ENCODE peak calls at places on chromosomes 4 and X, in ten cellular contexts. One of them, this sample, is unnamed.

GRCh38 chrX:46327229-46328081 is 217.8 kb downstream of the ZNF674 start:
- DNase-seq in stromal cell of bone marrow: no peak
- DNase-seq in iris pigment epithelial cell: peak
- DNase-seq in WTC11: peak
- DNase-seq in activated T-cell treated with anti-CD3 and anti-CD28 coated beads for 24 hours: no peak
- DNase-seq in effector memory CD4-positive, alpha-beta T cell: no peak
- DNase-seq in amniotic stem cell: no peak
- DNase-seq in GM04503: peak
- DNase-seq in H7: peak
- DNase-seq in NCI-H524 treated with DMSO at 0.1 percent for 48 hours: no peak
- DNase-seq in this sample: no peak

GRCh38 chrX:153966841-153967535 is 4.6 kb downstream of the HCFC1 start:
- DNase-seq in activated T-cell treated with anti-CD3 and anti-CD28 coated beads for 24 hours: peak
- DNase-seq in iris pigment epithelial cell: peak
- DNase-seq in effector memory CD4-positive, alpha-beta T cell: no peak
- DNase-seq in stromal cell of bone marrow: no peak
- DNase-seq in H7: no peak
- DNase-seq in NCI-H524 treated with DMSO at 0.1 percent for 48 hours: no peak
- DNase-seq in GM04503: no peak
- DNase-seq in amniotic stem cell: no peak
- DNase-seq in WTC11: no peak
- DNase-seq in this sample: no peak

GRCh38 chr4:24932831-24933230 is 20.0 kb upstream of the CCDC149 start:
- DNase-seq in GM04503: no peak
- DNase-seq in stromal cell of bone marrow: peak
- DNase-seq in NCI-H524 treated with DMSO at 0.1 percent for 48 hours: no peak
- DNase-seq in WTC11: no peak
- DNase-seq in effector memory CD4-positive, alpha-beta T cell: no peak
- DNase-seq in H7: no peak
- DNase-seq in activated T-cell treated with anti-CD3 and anti-CD28 coated beads for 24 hours: no peak
- DNase-seq in amniotic stem cell: no peak
- DNase-seq in iris pigment epithelial cell: no peak
- DNase-seq in this sample: no peak

GRCh38 chrX:13827693-13828092 is 10.8 kb upstream of the GPM6B start:
- DNase-seq in GM04503: no peak
- DNase-seq in iris pigment epithelial cell: no peak
- DNase-seq in NCI-H524 treated with DMSO at 0.1 percent for 48 hours: no peak
- DNase-seq in WTC11: no peak
- DNase-seq in H7: no peak
- DNase-seq in stromal cell of bone marrow: no peak
- DNase-seq in amniotic stem cell: no peak
- DNase-seq in effector memory CD4-positive, alpha-beta T cell: no peak
- DNase-seq in activated T-cell treated with anti-CD3 and anti-CD28 coated beads for 24 hours: no peak
- DNase-seq in this sample: no peak

GRCh38 chrX:41580423-41581064 is 108.2 kb upstream of the GPR34 start:
- DNase-seq in amniotic stem cell: no peak
- DNase-seq in NCI-H524 treated with DMSO at 0.1 percent for 48 hours: no peak
- DNase-seq in iris pigment epithelial cell: no peak
- DNase-seq in WTC11: no peak
- DNase-seq in H7: no peak
- DNase-seq in GM04503: no peak
- DNase-seq in stromal cell of bone marrow: no peak
- DNase-seq in effector memory CD4-positive, alpha-beta T cell: no peak
- DNase-seq in activated T-cell treated with anti-CD3 and anti-CD28 coated beads for 24 hours: no peak
- DNase-seq in this sample: no peak

GRCh38 chr4:153465922-153466636 is at the start of gene TMEM131L:
- DNase-seq in NCI-H524 treated with DMSO at 0.1 percent for 48 hours: no peak
- DNase-seq in iris pigment epithelial cell: peak
- DNase-seq in WTC11: peak
- DNase-seq in effector memory CD4-positive, alpha-beta T cell: peak
- DNase-seq in H7: peak
- DNase-seq in stromal cell of bone marrow: no peak
- DNase-seq in activated T-cell treated with anti-CD3 and anti-CD28 coated beads for 24 hours: peak
- DNase-seq in GM04503: no peak
- DNase-seq in amniotic stem cell: no peak
- DNase-seq in this sample: peak

GRCh38 chrX:133849676-133850075 is 135.7 kb downstream of the GPC3 start:
- DNase-seq in H7: no peak
- DNase-seq in WTC11: no peak
- DNase-seq in amniotic stem cell: no peak
- DNase-seq in activated T-cell treated with anti-CD3 and anti-CD28 coated beads for 24 hours: no peak
- DNase-seq in NCI-H524 treated with DMSO at 0.1 percent for 48 hours: no peak
- DNase-seq in effector memory CD4-positive, alpha-beta T cell: no peak
- DNase-seq in GM04503: no peak
- DNase-seq in iris pigment epithelial cell: peak
- DNase-seq in stromal cell of bone marrow: no peak
- DNase-seq in this sample: no peak

GRCh38 chr4:185506422-185506821 is 28.9 kb downstream of the PDLIM3 start:
- DNase-seq in H7: peak
- DNase-seq in effector memory CD4-positive, alpha-beta T cell: no peak
- DNase-seq in iris pigment epithelial cell: no peak
- DNase-seq in GM04503: no peak
- DNase-seq in WTC11: no peak
- DNase-seq in amniotic stem cell: no peak
- DNase-seq in stromal cell of bone marrow: no peak
- DNase-seq in activated T-cell treated with anti-CD3 and anti-CD28 coated beads for 24 hours: no peak
- DNase-seq in NCI-H524 treated with DMSO at 0.1 percent for 48 hours: no peak
- DNase-seq in this sample: no peak

GRCh38 chr4:98564847-98565246 is 93.6 kb downstream of the TSPAN5 start:
- DNase-seq in WTC11: no peak
- DNase-seq in NCI-H524 treated with DMSO at 0.1 percent for 48 hours: no peak
- DNase-seq in stromal cell of bone marrow: no peak
- DNase-seq in activated T-cell treated with anti-CD3 and anti-CD28 coated beads for 24 hours: no peak
- DNase-seq in iris pigment epithelial cell: no peak
- DNase-seq in H7: no peak
- DNase-seq in effector memory CD4-positive, alpha-beta T cell: no peak
- DNase-seq in amniotic stem cell: no peak
- DNase-seq in GM04503: no peak
- DNase-seq in this sample: no peak

GRCh38 chr4:107760281-107760947 is 40.4 kb upstream of the PAPSS1 start:
- DNase-seq in NCI-H524 treated with DMSO at 0.1 percent for 48 hours: no peak
- DNase-seq in WTC11: no peak
- DNase-seq in effector memory CD4-positive, alpha-beta T cell: no peak
- DNase-seq in iris pigment epithelial cell: peak
- DNase-seq in activated T-cell treated with anti-CD3 and anti-CD28 coated beads for 24 hours: no peak
- DNase-seq in GM04503: no peak
- DNase-seq in H7: no peak
- DNase-seq in stromal cell of bone marrow: no peak
- DNase-seq in amniotic stem cell: no peak
- DNase-seq in this sample: no peak

GRCh38 chr4:130349745-130350144 is 1253.8 kb downstream of the C4orf33 start:
- DNase-seq in NCI-H524 treated with DMSO at 0.1 percent for 48 hours: no peak
- DNase-seq in effector memory CD4-positive, alpha-beta T cell: no peak
- DNase-seq in GM04503: no peak
- DNase-seq in H7: no peak
- DNase-seq in WTC11: no peak
- DNase-seq in stromal cell of bone marrow: no peak
- DNase-seq in activated T-cell treated with anti-CD3 and anti-CD28 coated beads for 24 hours: no peak
- DNase-seq in amniotic stem cell: no peak
- DNase-seq in iris pigment epithelial cell: no peak
- DNase-seq in this sample: no peak

GRCh38 chrX:120334603-120335002 is 23.3 kb upstream of the TMEM255A start:
- DNase-seq in amniotic stem cell: no peak
- DNase-seq in WTC11: no peak
- DNase-seq in NCI-H524 treated with DMSO at 0.1 percent for 48 hours: no peak
- DNase-seq in stromal cell of bone marrow: no peak
- DNase-seq in activated T-cell treated with anti-CD3 and anti-CD28 coated beads for 24 hours: no peak
- DNase-seq in iris pigment epithelial cell: no peak
- DNase-seq in effector memory CD4-positive, alpha-beta T cell: no peak
- DNase-seq in GM04503: no peak
- DNase-seq in H7: no peak
- DNase-seq in this sample: no peak

GRCh38 chrX:1170243-1170642 is 42.2 kb downstream of the CRLF2 start:
- DNase-seq in effector memory CD4-positive, alpha-beta T cell: no peak
- DNase-seq in stromal cell of bone marrow: no peak
- DNase-seq in WTC11: peak
- DNase-seq in activated T-cell treated with anti-CD3 and anti-CD28 coated beads for 24 hours: no peak
- DNase-seq in iris pigment epithelial cell: no peak
- DNase-seq in amniotic stem cell: no peak
- DNase-seq in GM04503: no peak
- DNase-seq in NCI-H524 treated with DMSO at 0.1 percent for 48 hours: no peak
- DNase-seq in H7: no peak
- DNase-seq in this sample: no peak

GRCh38 chr4:157012296-157012695 is 40.7 kb upstream of the PDGFC start:
- DNase-seq in GM04503: no peak
- DNase-seq in iris pigment epithelial cell: no peak
- DNase-seq in amniotic stem cell: no peak
- DNase-seq in activated T-cell treated with anti-CD3 and anti-CD28 coated beads for 24 hours: no peak
- DNase-seq in effector memory CD4-positive, alpha-beta T cell: no peak
- DNase-seq in stromal cell of bone marrow: no peak
- DNase-seq in H7: no peak
- DNase-seq in WTC11: no peak
- DNase-seq in NCI-H524 treated with DMSO at 0.1 percent for 48 hours: no peak
- DNase-seq in this sample: no peak

GRCh38 chrX:1397001-1397400 is 5.1 kb upstream of the SLC25A6 start:
- DNase-seq in stromal cell of bone marrow: no peak
- DNase-seq in H7: no peak
- DNase-seq in NCI-H524 treated with DMSO at 0.1 percent for 48 hours: no peak
- DNase-seq in amniotic stem cell: no peak
- DNase-seq in effector memory CD4-positive, alpha-beta T cell: no peak
- DNase-seq in GM04503: no peak
- DNase-seq in iris pigment epithelial cell: no peak
- DNase-seq in WTC11: no peak
- DNase-seq in activated T-cell treated with anti-CD3 and anti-CD28 coated beads for 24 hours: no peak
- DNase-seq in this sample: no peak

GRCh38 chrX:7927259-7928167 is at the start of gene PNPLA4:
- DNase-seq in iris pigment epithelial cell: peak
- DNase-seq in H7: peak
- DNase-seq in NCI-H524 treated with DMSO at 0.1 percent for 48 hours: peak
- DNase-seq in GM04503: peak
- DNase-seq in effector memory CD4-positive, alpha-beta T cell: peak
- DNase-seq in WTC11: peak
- DNase-seq in stromal cell of bone marrow: peak
- DNase-seq in amniotic stem cell: peak
- DNase-seq in activated T-cell treated with anti-CD3 and anti-CD28 coated beads for 24 hours: peak
- DNase-seq in this sample: peak